ENCODE peak calls at places on chromosomes 13 and 19, in six cellular contexts. C, S, Q, E, K and G are unnamed samples.

GRCh38 chr13:48500652-48501197 is 32.2 kb downstream of the RCBTB2 start:
- DNase-seq in C (no peak), S (no peak), Q (no peak), E (no peak), K (peak; percentile 96), G (no peak)

GRCh38 chr19:1214862-1215731 is 9.5 kb downstream of the STK11 start:
- DNase-seq in C (peak; percentile 89), S (no peak), Q (no peak), E (peak; percentile 92), K (no peak), G (no peak)

GRCh38 chr13:113448545-113448884 is 4.8 kb downstream of the ADPRHL1 start:
- DNase-seq in C (peak; percentile 73), S (peak; percentile 50), Q (no peak), E (peak; percentile 37), K (no peak), G (no peak)

GRCh38 chr19:32041681-32042292 is 303.6 kb upstream of the ZNF507 start:
- DNase-seq in C (no peak), S (no peak), Q (peak; percentile 57), E (no peak), K (peak; percentile 31), G (no peak)

GRCh38 chr13:97976551-97977375 is 23.3 kb downstream of the IPO5 start:
- DNase-seq in C (peak; percentile 94), S (peak; percentile 66), Q (peak; percentile 21), E (no peak), K (no peak), G (peak; percentile 96)

GRCh38 chr19:14150041-14150769 is 13.8 kb upstream of the ASF1B start:
- DNase-seq in C (no peak), S (no peak), Q (no peak), E (no peak), K (no peak), G (no peak)

GRCh38 chr19:15299568-15300409 is 32.5 kb downstream of the BRD4 start:
- DNase-seq in C (no peak), S (no peak), Q (no peak), E (no peak), K (peak; percentile 89), G (no peak)

GRCh38 chr19:29526730-29527499 is 1.1 kb downstream of the VSTM2B start:
- DNase-seq in C (peak; percentile 34), S (no peak), Q (peak; percentile 53), E (no peak), K (no peak), G (no peak)

GRCh38 chr19:16216744-16217670 is 19.3 kb downstream of the AP1M1 start:
- DNase-seq in C (no peak), S (no peak), Q (no peak), E (peak; percentile 62), K (no peak), G (no peak)

GRCh38 chr13:100389617-100390016 is 199.0 kb downstream of the GGACT start:
- DNase-seq in C (no peak), S (no peak), Q (no peak), E (no peak), K (no peak), G (no peak)

GRCh38 chr19:52963229-52963760 is 614 bp upstream of the ZNF816 start:
- DNase-seq in C (no peak), S (no peak), Q (no peak), E (no peak), K (no peak), G (no peak)

GRCh38 chr19:44598880-44599279 is 14.5 kb upstream of the IGSF23 start:
- DNase-seq in C (no peak), S (no peak), Q (no peak), E (no peak), K (no peak), G (no peak)

GRCh38 chr13:112117258-112117954 is 50.5 kb downstream of the SOX1 start:
- DNase-seq in C (peak; percentile 30), S (no peak), Q (no peak), E (no peak), K (no peak), G (no peak)

GRCh38 chr13:23159205-23159586 is 21.6 kb upstream of the SGCG start:
- DNase-seq in C (peak; percentile 65), S (no peak), Q (peak; percentile 68), E (peak; percentile 74), K (peak; percentile 13), G (no peak)

GRCh38 chr13:105370011-105370645 is 1165.3 kb downstream of the EFNB2 start:
- DNase-seq in C (no peak), S (no peak), Q (no peak), E (no peak), K (no peak), G (no peak)

GRCh38 chr19:29524201-29524911 is 1.4 kb upstream of the VSTM2B start:
- DNase-seq in C (peak; percentile 39), S (no peak), Q (peak; percentile 37), E (no peak), K (no peak), G (no peak)

GRCh38 chr13:98214008-98214643 is 37.1 kb upstream of the RNF113B start:
- DNase-seq in C (peak; percentile 50), S (no peak), Q (no peak), E (no peak), K (peak; percentile 95), G (no peak)

GRCh38 chr13:20366056-20366455 is 133.9 kb upstream of the GJB6 start:
- DNase-seq in C (no peak), S (no peak), Q (no peak), E (no peak), K (no peak), G (no peak)

GRCh38 chr19:40144151-40144550 is 47.1 kb upstream of the MAP3K10 start:
- DNase-seq in C (no peak), S (no peak), Q (no peak), E (no peak), K (no peak), G (no peak)

GRCh38 chr13:89363144-89363543 is 1692.0 kb downstream of the SLITRK5 start:
- DNase-seq in C (no peak), S (no peak), Q (no peak), E (no peak), K (no peak), G (no peak)

GRCh38 chr13:112159575-112160547 is 92.9 kb downstream of the SOX1 start:
- DNase-seq in C (no peak), S (peak; percentile 10), Q (no peak), E (no peak), K (no peak), G (no peak)

GRCh38 chr19:19274146-19274545 is 1.0 kb upstream of the TM6SF2 start:
- DNase-seq in C (no peak), S (no peak), Q (no peak), E (no peak), K (no peak), G (no peak)

GRCh38 chr19:28350673-28351072 is 862.3 kb downstream of the UQCRFS1 start:
- DNase-seq in C (no peak), S (no peak), Q (no peak), E (no peak), K (no peak), G (no peak)

GRCh38 chr13:27130223-27131015 is 41.2 kb downstream of the USP12 start:
- DNase-seq in C (no peak), S (no peak), Q (no peak), E (no peak), K (peak; percentile 76), G (no peak)

GRCh38 chr13:40966298-40966697 is 52.8 kb downstream of the ELF1 start:
- DNase-seq in C (no peak), S (no peak), Q (no peak), E (no peak), K (no peak), G (no peak)

GRCh38 chr19:15210323-15210774 is 9.6 kb upstream of the NOTCH3 start:
- DNase-seq in C (peak; percentile 69), S (no peak), Q (no peak), E (peak; percentile 94), K (peak; percentile 59), G (no peak)

GRCh38 chr19:6662692-6663091 is 7.3 kb downstream of the TNFSF14 start:
- DNase-seq in C (no peak), S (no peak), Q (no peak), E (no peak), K (no peak), G (no peak)

DNA sequence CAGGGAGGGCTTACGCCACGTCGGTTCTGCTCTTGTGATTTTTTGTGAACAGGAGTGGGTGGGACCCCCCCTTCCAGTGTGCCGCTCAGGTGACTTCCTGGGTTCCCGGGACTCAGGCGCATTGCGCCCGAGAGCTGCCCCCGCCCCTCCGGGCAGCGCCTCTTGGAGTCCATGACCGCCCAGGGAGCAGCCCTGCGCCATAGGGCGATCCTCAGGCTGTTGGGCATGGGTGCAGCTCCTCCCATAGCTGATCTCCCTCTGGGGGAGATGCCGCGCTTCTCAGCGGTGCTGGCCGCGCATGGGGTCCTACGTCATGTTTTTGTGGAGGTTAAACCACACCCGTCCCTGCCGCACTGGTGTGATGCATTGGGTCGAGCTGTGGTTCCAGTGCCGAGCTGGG is 7.9 kb upstream of the TMPRSS9 start:
- DNase-seq in C (peak; percentile 45), S (no peak), Q (no peak), E (no peak), K (no peak), G (no peak)
- H3K9me3 ChIP-seq in C (no peaks in the 10 kb centered on the region), S (no peaks in the 10 kb centered on the region), Q (no peaks in the 10 kb centered on the region), E (no peaks in the 10 kb centered on the region), K (no peaks in the 10 kb centered on the region), G (no peaks in the 10 kb centered on the region)

GRCh38 chr19:8680676-8681344 is 17.8 kb downstream of the ACTL9 start:
- DNase-seq in C (no peak), S (no peak), Q (no peak), E (no peak), K (no peak), G (no peak)
- H3K9me3 ChIP-seq in C (no peaks in the 10 kb centered on the region), S (peaks cover 9% of the 10 kb centered on the region), Q (no peaks in the 10 kb centered on the region), E (no peaks in the 10 kb centered on the region), K (peaks cover 29% of the 10 kb centered on the region), G (no peaks in the 10 kb centered on the region)

GRCh38 chr19:56751078-56751489 is 79.5 kb upstream of the ZNF835 start:
- DNase-seq in C (no peak), S (no peak), Q (peak; percentile 69), E (no peak), K (no peak), G (no peak)
- H3K9me3 ChIP-seq in C (no peaks in the 10 kb centered on the region), S (no peaks in the 10 kb centered on the region), Q (peaks cover 14% of the 10 kb centered on the region), E (no peaks in the 10 kb centered on the region), K (peaks cover 33% of the 10 kb centered on the region), G (no peaks in the 10 kb centered on the region)

GRCh38 chr19:36547001-36547732 is 19.1 kb upstream of the ZNF260 start:
- DNase-seq in C (no peak), S (no peak), Q (no peak), E (no peak), K (peak; percentile 3), G (no peak)
- H3K9me3 ChIP-seq in C (peaks cover 100% of the 10 kb centered on the region), S (peaks cover 100% of the 10 kb centered on the region), Q (peaks cover 100% of the 10 kb centered on the region), E (peaks cover 93% of the 10 kb centered on the region), K (peaks cover 64% of the 10 kb centered on the region), G (peaks cover 79% of the 10 kb centered on the region)

DNA sequence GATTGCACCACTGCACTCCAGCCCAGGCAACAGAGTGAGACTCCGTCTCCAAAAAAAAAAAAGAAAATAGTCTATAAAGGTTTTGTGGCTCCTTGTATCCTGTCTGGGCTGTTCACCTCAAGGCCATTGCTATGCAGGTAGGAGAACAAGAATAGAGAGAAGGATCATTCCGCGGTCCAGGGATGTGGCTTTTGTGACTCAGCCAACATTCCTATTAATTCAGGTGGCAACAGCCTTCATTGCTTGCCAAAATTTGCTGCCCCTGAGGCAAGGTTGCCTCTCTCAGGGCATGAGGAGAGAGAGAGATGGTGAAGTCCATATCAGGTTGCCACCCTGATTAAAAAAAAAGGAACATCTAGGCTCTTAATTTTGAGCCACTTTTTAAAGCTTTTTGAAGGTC is 8.0 kb downstream of the ZNF551 start:
- DNase-seq in C (no peak), S (peak; percentile 67), Q (no peak), E (no peak), K (no peak), G (no peak)
- H3K9me3 ChIP-seq in C (peaks cover 85% of the 10 kb centered on the region), S (peaks cover 98% of the 10 kb centered on the region), Q (peaks cover 89% of the 10 kb centered on the region), E (peaks cover 95% of the 10 kb centered on the region), K (peaks cover 71% of the 10 kb centered on the region), G (peaks cover 53% of the 10 kb centered on the region)